ENCODE peak calls at places on chromosomes 4 and X, in six cellular contexts. H, J, G, M, E and Z are unnamed samples.

GRCh38 chr4:150136481-150136880 is 58.2 kb downstream of the DCLK2 start:
- DNase-seq in E (no peak), G (no peak), J (no peak), M (no peak), H (no peak), Z (no peak)

GRCh38 chr4:48509543-48509942 is 19.5 kb downstream of the ZAR1 start:
- DNase-seq in J (no peak), G (no peak), E (peak; percentile 6), H (no peak), M (no peak), Z (no peak)

GRCh38 chrX:37779857-37780256 is at the start of gene CYBB:
- DNase-seq in G (no peak), M (no peak), H (no peak), J (no peak), E (no peak), Z (no peak)

GRCh38 chrX:17656556-17656955 is 80.7 kb upstream of the SCML1 start:
- DNase-seq in M (no peak), E (no peak), H (no peak), J (no peak), G (no peak), Z (no peak)

GRCh38 chr4:158856852-158857251 is 88.0 kb downstream of the FNIP2 start:
- DNase-seq in G (no peak), J (peak; percentile 4), M (no peak), E (peak; percentile 72), H (no peak), Z (no peak)

GRCh38 chr4:153465583-153465921 is 608 bp upstream of the TMEM131L start:
- DNase-seq in J (no peak), M (peak; percentile 77), E (peak; percentile 65), G (peak; percentile 92), H (peak; percentile 60), Z (peak; percentile 25)

GRCh38 chr4:112604590-112604989 is 32.1 kb downstream of the ZGRF1 start:
- DNase-seq in H (no peak), G (no peak), M (no peak), E (peak; percentile 88), J (peak; percentile 25), Z (peak; percentile 2)

GRCh38 chrX:48831909-48832291 is 3.5 kb downstream of the PCSK1N start:
- DNase-seq in G (no peak), M (no peak), H (no peak), J (no peak), E (peak; percentile 7), Z (no peak)

GRCh38 chrX:136577562-136577961 is 45.5 kb downstream of the VGLL1 start:
- DNase-seq in G (no peak), J (no peak), E (peak; percentile 65), M (peak; percentile 65), H (peak; percentile 41), Z (peak; percentile 39)

GRCh38 chr4:99305638-99306380 is 15.0 kb upstream of the ADH1A start:
- DNase-seq in M (no peak), J (no peak), E (no peak), G (no peak), H (no peak), Z (no peak)

GRCh38 chr4:141248029-141248428 is 27.3 kb downstream of the ZNF330 start:
- DNase-seq in J (no peak), G (no peak), E (peak; percentile 48), M (peak; percentile 73), H (no peak), Z (peak; percentile 25)

GRCh38 chr4:37188100-37188499 is 56.4 kb upstream of the NWD2 start:
- DNase-seq in E (no peak), M (no peak), G (no peak), H (no peak), J (no peak), Z (no peak)

GRCh38 chr4:172962564-172963353 is 205.9 kb upstream of the GALNT7 start:
- DNase-seq in H (no peak), G (no peak), M (no peak), E (peak; percentile 36), J (no peak), Z (peak; percentile 81)

GRCh38 chr4:30413915-30414314 is 306.3 kb upstream of the PCDH7 start:
- DNase-seq in E (no peak), J (no peak), H (no peak), M (no peak), G (no peak), Z (no peak)

GRCh38 chr4:186813377-186814068 is 89.9 kb upstream of the FAT1 start:
- DNase-seq in M (no peak), G (no peak), E (no peak), H (no peak), J (peak; percentile 41), Z (no peak)

GRCh38 chrX:87299563-87300160 is 217.9 kb upstream of the KLHL4 start:
- DNase-seq in E (peak; percentile 58), H (no peak), G (no peak), J (no peak), M (no peak), Z (no peak)

GRCh38 chrX:97074400-97074799 is 190.7 kb downstream of the RPA4 start:
- DNase-seq in J (no peak), E (peak; percentile 65), G (no peak), H (no peak), M (no peak), Z (no peak)

GRCh38 chr4:153519677-153520076 is 53.5 kb downstream of the TMEM131L start:
- DNase-seq in H (no peak), E (no peak), J (no peak), G (no peak), M (no peak), Z (no peak)

GRCh38 chrX:45668686-45669443 is 468.2 kb upstream of the DIPK2B start:
- DNase-seq in J (peak; percentile 38), E (peak; percentile 69), H (peak; percentile 41), G (no peak), M (no peak), Z (peak; percentile 83)

GRCh38 chrX:97705936-97706335 is 822.2 kb downstream of the RPA4 start:
- DNase-seq in M (no peak), J (no peak), H (no peak), E (peak; percentile 47), G (no peak), Z (peak; percentile 36)

GRCh38 chrX:51802917-51803688 is 59.9 kb downstream of the GSPT2 start:
- DNase-seq in M (peak; percentile 63), G (no peak), E (peak; percentile 64), H (peak; percentile 44), J (peak; percentile 18), Z (peak; percentile 60)

GRCh38 chrX:48937065-48937907 is 18.5 kb upstream of the PIM2 start:
- DNase-seq in G (no peak), J (no peak), E (no peak), H (peak; percentile 48), M (peak; percentile 86), Z (no peak)

GRCh38 chr4:25938251-25939186 is 24.5 kb downstream of the SMIM20 start:
- DNase-seq in H (no peak), J (peak; percentile 57), M (no peak), G (no peak), E (peak; percentile 33), Z (peak; percentile 31)

GRCh38 chr4:168309781-168310180 is 8.8 kb downstream of the DDX60 start:
- DNase-seq in G (no peak), J (no peak), H (no peak), E (peak; percentile 15), M (no peak), Z (no peak)

GRCh38 chr4:181569553-181569952 is 673.6 kb upstream of the TENM3 start:
- DNase-seq in M (no peak), E (peak; percentile 74), J (no peak), H (no peak), G (no peak), Z (no peak)

GRCh38 chr4:16294455-16294854 is 68.2 kb upstream of the TAPT1 start:
- DNase-seq in G (no peak), H (no peak), J (peak; percentile 12), M (no peak), E (peak; percentile 5), Z (peak; percentile 14)

DNA sequence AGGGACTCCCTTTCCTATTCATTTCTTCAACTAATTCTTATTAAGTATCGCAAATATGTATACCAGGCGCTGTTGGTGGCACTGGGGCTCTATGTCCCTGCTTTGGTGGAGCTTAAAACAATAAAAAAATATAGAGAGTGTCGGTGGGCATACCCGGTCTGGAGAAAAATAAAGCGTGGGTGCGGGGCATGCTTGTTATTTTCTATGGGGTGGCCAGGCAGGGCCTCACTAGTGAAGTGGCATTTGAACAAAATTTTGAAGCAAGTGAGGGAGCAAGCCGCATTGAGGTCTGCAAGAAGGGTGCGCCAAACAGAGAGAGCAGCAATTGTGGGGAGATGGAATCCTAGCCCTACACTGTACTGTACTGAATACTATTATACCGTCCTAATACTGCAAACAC is 565 bp upstream of the IDS start:
- DNase-seq in J (no peak), H (no peak), M (no peak), G (no peak), E (no peak), Z (no peak)
- H3K4me3 ChIP-seq in J (no peak overlapping the region), H (no peak overlapping the region), M (peak overlapping the region; percentile 66), G (peak overlapping the region; percentile 69), E (peak overlapping the region; percentile 84), Z (peak overlapping the region; percentile 59)

DNA sequence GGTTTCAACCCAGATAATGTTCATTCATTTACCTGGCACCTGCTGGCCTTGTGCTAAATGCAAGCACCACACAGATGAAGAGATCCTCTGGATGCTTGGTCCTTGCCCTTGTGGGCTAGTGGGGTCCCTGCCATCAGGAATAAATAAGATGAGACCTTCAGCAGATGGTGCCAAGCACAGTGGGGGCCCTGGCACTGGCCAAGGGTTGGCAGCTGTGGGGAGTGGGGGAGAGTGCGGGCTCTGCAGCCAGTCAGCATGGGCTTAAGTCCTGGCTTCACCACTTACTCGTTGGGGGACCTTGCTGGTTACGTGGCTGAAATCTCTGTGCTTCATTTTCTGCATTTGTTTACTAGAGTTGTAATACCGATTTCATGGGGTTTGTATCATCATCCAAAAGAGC is 6.9 kb downstream of the LAP3 start:
- DNase-seq in J (no peak), E (no peak), G (no peak), H (no peak), M (no peak), Z (no peak)
- H3K36me3 ChIP-seq in J (peaks cover 2% of the 10 kb centered on the region), E (peaks cover 92% of the 10 kb centered on the region), G (peaks cover 85% of the 10 kb centered on the region), H (peaks cover 9% of the 10 kb centered on the region), M (peaks cover 81% of the 10 kb centered on the region), Z (peaks cover 13% of the 10 kb centered on the region)

DNA sequence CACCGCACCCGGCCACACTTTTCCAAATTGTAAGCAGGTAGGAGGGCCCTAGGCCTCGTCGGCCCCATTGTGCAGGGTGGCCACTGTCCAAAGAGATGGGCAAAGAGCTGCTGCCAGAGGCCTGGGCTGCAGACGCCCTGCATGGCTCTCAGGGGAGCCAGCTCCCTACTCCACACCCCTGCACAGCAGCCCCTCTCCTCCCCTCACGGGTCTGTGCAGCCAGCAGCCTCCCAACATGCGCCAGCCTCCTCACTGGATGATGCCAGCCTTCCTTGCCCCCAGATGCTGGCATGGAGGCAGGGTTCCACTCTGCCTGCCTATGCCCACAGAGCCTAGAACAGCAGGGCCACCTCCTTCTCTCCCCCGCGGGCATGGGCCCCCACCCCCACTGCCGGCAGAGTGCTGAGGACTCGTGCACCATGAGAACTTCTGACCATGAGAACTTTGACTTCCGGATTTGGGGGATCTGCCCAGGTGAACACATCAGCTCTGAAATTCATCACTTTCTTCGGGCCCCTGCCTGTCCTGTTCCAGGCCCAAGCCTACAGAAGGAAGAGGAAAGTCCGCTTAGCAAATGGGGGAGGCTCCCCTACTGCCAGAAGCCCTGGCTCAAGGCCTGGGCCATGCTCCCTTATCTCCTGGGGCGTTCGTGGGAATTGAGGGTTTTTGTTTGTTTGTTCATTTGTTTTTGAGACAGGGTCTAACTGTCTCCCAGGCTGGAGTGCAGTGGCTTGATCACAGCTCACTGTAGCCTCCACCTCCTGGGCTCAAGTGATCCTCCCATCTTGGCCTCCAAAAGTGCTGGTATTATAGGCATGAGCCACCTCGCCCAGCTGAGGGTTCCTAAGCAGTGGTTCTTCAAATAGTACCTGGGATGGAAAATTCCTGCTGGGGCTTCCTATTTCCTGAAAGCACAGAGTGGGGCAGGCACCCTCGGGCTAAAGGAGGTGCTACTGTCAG is 8.0 kb downstream of the IRAK1 start:
- DNase-seq in J (no peak), G (no peak), H (no peak), M (no peak), E (no peak), Z (no peak)
- H3K27me3 ChIP-seq in J (no peaks in the 10 kb centered on the region), G (no peaks in the 10 kb centered on the region), H (no peaks in the 10 kb centered on the region), M (no peaks in the 10 kb centered on the region), E (no peaks in the 10 kb centered on the region), Z (no peaks in the 10 kb centered on the region)

GRCh38 chr4:97836662-97837061 is 306.6 kb downstream of the STPG2 start:
- DNase-seq in E (no peak), J (no peak), M (no peak), G (no peak), H (no peak), Z (no peak)
- H3K4me3 ChIP-seq in E (no peak overlapping the region), J (no peak overlapping the region), M (no peak overlapping the region), G (no peak overlapping the region), H (no peak overlapping the region), Z (no peak overlapping the region)